ENCODE peak calls at places on chromosomes 6 and 20, in four cellular contexts. R is NCI-H524, Q is GM04504, M is anterior cingulate cortex. V is an unnamed sample.

GRCh38 chr20:36582322-36582721 is 8.9 kb downstream of the TGIF2 start:
- DNase-seq in R (no peak), Q (no peak), M (no peak), V (no peak)

GRCh38 chr6:13302751-13303667 is 25.3 kb downstream of the TBC1D7 start:
- DNase-seq in Q (peak), R (no peak), M (peak), V (peak)

GRCh38 chr20:40658509-40658908 is 30.5 kb downstream of the MAFB start:
- DNase-seq in M (no peak), Q (no peak), R (no peak), V (no peak)

GRCh38 chr6:14728396-14729024 is 517.4 kb upstream of the JARID2 start:
- DNase-seq in R (no peak), Q (no peak), M (no peak), V (no peak)

GRCh38 chr6:156639023-156639728 is 138.0 kb upstream of the ARID1B start:
- DNase-seq in M (no peak), R (no peak), Q (no peak), V (no peak)

GRCh38 chr6:82968708-82969107 is 96.9 kb downstream of the UBE3D start:
- DNase-seq in Q (no peak), R (no peak), M (no peak), V (no peak)

GRCh38 chr6:40774932-40775331 is 187.8 kb upstream of the LRFN2 start:
- DNase-seq in M (no peak), R (no peak), Q (no peak), V (no peak)

GRCh38 chr6:33029297-33030184 is 20.1 kb upstream of the HLA-DOA start:
- DNase-seq in R (no peak), Q (no peak), M (peak), V (no peak)

GRCh38 chr6:42368156-42368555 is 83.6 kb downstream of the TRERF1 start:
- DNase-seq in R (no peak), M (no peak), Q (no peak), V (no peak)

GRCh38 chr6:113530769-113531168 is 326.4 kb upstream of the MARCKS start:
- DNase-seq in R (no peak), M (no peak), Q (no peak), V (no peak)

GRCh38 chr6:2784930-2785329 is 19.7 kb downstream of the WRNIP1 start:
- DNase-seq in Q (no peak), M (no peak), R (no peak), V (no peak)

GRCh38 chr6:117399924-117400323 is 25.8 kb downstream of the ROS1 start:
- DNase-seq in R (no peak), M (no peak), Q (no peak), V (no peak)